ENCODE peak calls at places on chromosomes 13 and 19, in eight cellular contexts. G is lower leg skin, H is tibial artery, O is lower lobe of right lung, A is GM12865, U is IMR-90, Z is AG09309, C is left ventricle myocardium inferior. M is an unnamed sample.

GRCh38 chr13:23160241-23161175 is 20.3 kb upstream of the SGCG start:
- DNase-seq in G (no peak), H (no peak), O (no peak), A (no peak), U (no peak), Z (no peak), C (no peak), M (peak)

GRCh38 chr19:7874080-7874856 is at the start of gene PRR36:
- DNase-seq in G (no peak), H (no peak), O (peak), A (no peak), U (no peak), Z (no peak), C (no peak), M (peak)

GRCh38 chr13:95209109-95209508 is 92.1 kb downstream of the ABCC4 start:
- DNase-seq in G (peak), H (no peak), O (no peak), A (no peak), U (no peak), Z (no peak), C (no peak), M (no peak)

GRCh38 chr19:1112254-1113208 is 8.7 kb downstream of the GPX4 start:
- DNase-seq in G (no peak), H (no peak), O (peak), A (no peak), U (no peak), Z (no peak), C (no peak), M (no peak)

GRCh38 chr19:55526216-55527196 is 10.4 kb downstream of the SBK2 start:
- DNase-seq in G (no peak), H (no peak), O (peak), A (no peak), U (peak), Z (no peak), C (peak), M (peak)

GRCh38 chr19:42152285-42152684 is 20.0 kb upstream of the POU2F2 start:
- DNase-seq in G (no peak), H (no peak), O (no peak), A (no peak), U (no peak), Z (no peak), C (no peak), M (no peak)

GRCh38 chr13:80341098-80341701 is at the start of gene SPRY2:
- DNase-seq in G (peak), H (peak), O (peak), A (peak), U (peak), Z (peak), C (peak), M (peak)

GRCh38 chr13:59701261-59701660 is 462.5 kb downstream of the DIAPH3 start:
- DNase-seq in G (no peak), H (no peak), O (no peak), A (no peak), U (no peak), Z (no peak), C (no peak), M (no peak)

GRCh38 chr19:38362076-38362945 is 12.1 kb upstream of the PSMD8 start:
- DNase-seq in G (peak), H (peak), O (peak), A (peak), U (peak), Z (no peak), C (peak), M (peak)

GRCh38 chr19:31499281-31499680 is 150.0 kb upstream of the TSHZ3 start:
- DNase-seq in G (peak), H (no peak), O (no peak), A (no peak), U (no peak), Z (no peak), C (no peak), M (no peak)

GRCh38 chr19:31497709-31498108 is 148.5 kb upstream of the TSHZ3 start:
- DNase-seq in G (peak), H (no peak), O (no peak), A (no peak), U (no peak), Z (no peak), C (no peak), M (no peak)

GRCh38 chr19:31499826-31500539 is 150.7 kb upstream of the TSHZ3 start:
- DNase-seq in G (peak), H (no peak), O (no peak), A (no peak), U (no peak), Z (no peak), C (no peak), M (no peak)

GRCh38 chr19:31498781-31499180 is 149.5 kb upstream of the TSHZ3 start:
- DNase-seq in G (peak), H (no peak), O (no peak), A (no peak), U (no peak), Z (no peak), C (no peak), M (no peak)

GRCh38 chr19:31496076-31496475 is 146.8 kb upstream of the TSHZ3 start:
- DNase-seq in G (peak), H (no peak), O (no peak), A (no peak), U (no peak), Z (no peak), C (no peak), M (no peak)
- TF ChIP-seq CTCF in G (no peak), H (no peak), O (no peak), A (no peak), U (no peak), Z (no peak), C (no peak), M (no peak)

DNA sequence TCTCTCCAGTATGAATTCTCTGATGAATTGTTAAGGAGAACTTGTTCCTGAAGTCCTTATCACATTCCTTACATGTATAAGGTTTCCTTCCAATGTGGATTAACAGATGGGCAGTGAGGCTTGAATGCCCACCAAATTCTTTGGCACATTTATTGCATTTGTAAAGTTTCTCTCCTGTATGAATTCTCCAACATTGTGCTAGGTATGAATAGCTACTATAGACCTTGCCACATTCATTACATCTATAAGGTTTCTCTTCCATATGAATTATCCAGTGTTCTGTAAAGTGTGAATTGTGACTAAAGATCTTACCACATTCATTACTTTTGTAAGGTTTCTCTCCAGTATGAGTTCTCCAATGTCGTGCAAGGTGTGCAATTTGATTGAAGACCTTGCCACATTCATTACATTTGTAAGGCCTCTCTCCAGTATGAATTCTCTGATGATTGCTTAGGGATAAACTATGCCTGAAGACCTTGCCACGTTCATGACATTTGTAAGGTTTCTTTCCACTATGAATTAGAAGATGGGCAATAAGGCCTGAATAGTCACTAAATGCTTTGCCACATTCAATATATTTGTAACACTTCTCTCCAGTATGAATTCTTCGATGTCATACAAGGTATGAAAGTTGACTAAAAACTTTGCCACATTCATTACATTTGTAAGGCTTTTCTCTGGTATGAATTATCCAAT is 20.4 kb downstream of the ZNF578 start:
- DNase-seq in G (no peak), H (no peak), O (no peak), A (no peak), U (no peak), Z (no peak), C (no peak), M (no peak)
- H3K4me3 ChIP-seq in G (no peak), H (no peak), O (no peak), A (no peak), U (no peak), Z (no peak), C (no peak), M (no peak)

GRCh38 chr19:49916839-49917733 is 11.9 kb upstream of the ATF5 start:
- DNase-seq in G (no peak), H (no peak), O (no peak), A (no peak), U (no peak), Z (no peak), C (no peak), M (peak)
- TF ChIP-seq CTCF in G (no peak), H (no peak), O (no peak), A (peak), U (no peak), Z (no peak), C (no peak), M (no peak)

GRCh38 chr13:98405107-98405571 is 171.8 kb downstream of the STK24 start:
- DNase-seq in G (peak), H (no peak), O (no peak), A (no peak), U (no peak), Z (no peak), C (no peak), M (peak)
- H3K4me3 ChIP-seq in G (no peak), H (no peak), O (no peak), A (no peak), U (no peak), Z (no peak), C (no peak), M (no peak)

DNA sequence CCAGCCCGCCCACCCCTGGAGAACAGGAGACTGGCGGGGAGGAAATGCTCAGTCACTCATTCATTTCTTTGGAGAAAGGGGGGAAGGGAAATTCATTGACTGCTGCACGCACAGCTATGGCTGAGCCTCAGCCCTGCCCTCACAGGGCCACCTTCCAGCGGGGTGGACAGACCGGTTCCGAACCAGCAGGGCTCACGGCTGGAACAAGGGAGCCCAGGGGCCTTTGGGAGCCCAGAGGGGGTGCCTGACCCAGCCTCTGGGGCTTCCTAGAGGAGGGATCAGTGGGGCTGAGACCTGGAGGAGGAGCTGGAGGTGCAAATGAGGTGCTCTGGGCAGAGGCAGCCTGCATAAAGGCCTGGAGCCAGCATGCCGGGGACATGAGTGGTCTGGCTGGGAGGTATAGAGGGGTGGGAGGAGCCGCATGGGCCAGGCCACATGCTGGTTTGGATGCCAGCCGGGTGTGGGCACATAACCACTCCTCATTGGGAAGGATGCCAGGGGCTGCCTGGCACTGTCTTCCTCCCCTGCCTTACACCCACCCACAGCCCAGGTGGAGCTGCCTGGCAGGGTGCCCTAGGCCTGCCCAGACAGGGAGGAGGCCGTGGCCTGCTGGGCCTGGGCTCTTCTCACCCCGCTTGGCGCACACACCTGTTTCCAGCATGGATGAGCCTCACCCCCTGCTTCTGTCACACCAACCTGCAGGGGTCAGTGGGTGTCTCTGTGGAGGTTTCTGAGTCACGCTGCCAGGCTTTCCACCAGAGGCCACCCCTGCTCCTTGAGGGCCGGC is 26.9 kb downstream of the PPP5C start:
- DNase-seq in G (peak), H (no peak), O (peak), A (no peak), U (peak), Z (no peak), C (peak), M (peak)
- TF ChIP-seq CTCF in G (no peak), H (no peak), O (no peak), A (no peak), U (no peak), Z (no peak), C (no peak), M (no peak)

DNA sequence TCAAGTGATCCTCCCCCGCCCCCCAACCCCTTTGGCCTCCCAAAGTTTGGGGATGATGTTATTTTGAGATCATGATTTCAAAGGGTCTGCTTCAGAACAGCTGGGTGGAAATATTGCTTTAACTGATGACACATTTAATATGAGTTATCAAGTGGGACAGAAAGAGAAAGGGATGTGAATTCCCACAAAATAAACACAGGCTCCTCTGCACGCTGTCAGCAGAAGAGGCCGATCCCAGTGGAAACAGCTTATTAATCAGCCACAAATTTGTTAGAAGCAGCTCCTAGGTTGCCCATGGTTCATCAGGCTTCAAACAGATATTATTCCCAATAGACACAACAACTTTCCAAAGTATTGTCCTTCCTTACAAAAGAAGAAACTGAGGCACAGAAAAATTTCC is 4.7 kb downstream of the DCLK1 start:
- DNase-seq in G (no peak), H (no peak), O (no peak), A (no peak), U (no peak), Z (no peak), C (no peak), M (peak)
- H3K4me3 ChIP-seq in G (no peak), H (no peak), O (no peak), A (no peak), U (no peak), Z (no peak), C (no peak), M (no peak)

DNA sequence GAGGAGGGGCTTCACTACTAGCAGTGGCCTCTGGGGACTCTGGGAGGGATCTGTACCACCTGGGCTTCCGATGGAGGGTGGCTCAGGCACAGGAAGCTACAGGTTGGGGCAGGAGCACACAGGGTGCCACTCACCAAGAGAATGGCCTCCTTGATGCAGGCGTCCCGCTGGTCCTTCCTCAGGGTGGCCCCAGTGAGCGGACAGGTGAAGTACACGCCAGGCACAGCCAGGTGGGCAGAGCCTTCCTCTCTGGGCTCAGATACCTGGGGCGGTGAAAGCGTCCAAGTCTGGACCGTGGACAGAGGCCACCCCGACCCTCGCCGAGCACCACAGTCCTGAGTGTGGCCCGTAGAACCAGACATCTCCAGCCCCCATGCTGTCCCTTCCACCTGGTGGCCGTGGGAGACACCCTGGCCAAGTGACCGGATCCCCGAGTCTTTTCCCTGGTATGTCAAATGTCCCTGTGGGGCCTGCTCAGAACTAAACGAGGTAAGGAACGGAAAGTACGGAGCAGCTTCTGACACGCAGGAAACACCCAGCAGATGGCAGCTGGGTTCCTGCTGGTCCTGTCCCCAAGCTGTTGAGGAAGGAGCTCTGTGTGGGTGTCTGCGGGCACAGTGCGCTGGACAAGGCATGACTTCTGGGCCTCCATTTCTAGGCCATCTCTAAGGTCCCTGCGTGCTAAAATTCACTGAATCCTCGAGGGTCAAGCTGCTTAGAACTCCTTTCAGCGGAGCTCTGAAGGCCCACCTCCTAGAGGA is 5.2 kb downstream of the UBXN6 start:
- DNase-seq in G (no peak), H (no peak), O (no peak), A (no peak), U (no peak), Z (no peak), C (no peak), M (no peak)
- TF ChIP-seq CTCF in G (no peak), H (no peak), O (no peak), A (no peak), U (no peak), Z (peak), C (no peak), M (no peak)

DNA sequence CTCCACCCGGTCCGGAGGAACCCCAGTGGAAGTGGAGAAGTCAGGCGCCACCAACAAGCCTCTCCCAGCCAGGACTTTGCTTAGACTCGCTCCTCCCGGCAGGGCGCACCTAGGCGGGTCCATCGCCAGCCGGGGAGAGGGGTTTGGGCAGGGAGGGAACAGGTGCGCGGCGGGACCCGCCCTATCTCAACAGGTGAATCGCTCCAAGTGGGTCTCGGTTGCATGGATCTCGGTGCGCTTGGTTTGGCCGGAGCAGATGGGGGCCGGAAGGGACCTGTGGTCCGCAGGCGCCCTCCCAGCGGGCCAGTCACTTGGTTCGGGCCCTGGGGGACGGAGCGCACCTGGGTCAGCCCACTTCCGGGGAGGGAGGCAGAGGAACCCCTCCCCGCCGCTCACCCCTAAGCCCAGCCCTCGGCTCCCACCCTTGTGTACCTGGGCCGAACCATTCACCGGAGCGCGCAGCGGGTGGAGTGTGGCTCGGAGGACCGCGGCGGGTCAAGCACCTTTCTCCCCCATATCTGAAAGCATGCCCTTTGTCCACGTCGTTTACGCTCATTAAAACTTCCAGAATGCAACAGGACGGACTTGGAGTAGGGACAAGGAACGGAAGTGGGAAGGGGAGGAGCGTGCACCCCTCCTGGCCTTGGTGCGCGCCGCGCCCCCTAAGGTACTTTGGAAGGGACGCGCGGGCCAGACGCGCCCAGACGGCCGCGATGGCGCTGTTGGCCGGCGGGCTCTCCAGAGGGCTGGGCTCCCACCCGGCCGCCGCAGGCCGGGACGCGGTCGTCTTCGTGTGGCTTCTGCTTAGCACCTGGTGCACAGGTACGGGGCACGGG is at the start of gene LSR:
- DNase-seq in G (peak), H (no peak), O (peak), A (peak), U (no peak), Z (no peak), C (no peak), M (no peak)
- H3K4me3 ChIP-seq in G (peak), H (peak), O (peak), A (peak), U (no peak), Z (no peak), C (peak), M (peak)

M was measured in foreskin fibroblast.